ENCODE peak calls at places on chromosomes 7 and 10, in ten cellular contexts. One of them, this sample, is unnamed. For H3K27me3, the result is how much of the 10 kb centered on the place peaks cover.

GRCh38 chr7:537911-538634 is 18.4 kb upstream of the PDGFA start:
- DNase-seq in heart right ventricle: peak
- DNase-seq in fibroblast of lung: peak
- DNase-seq in adrenal gland: peak
- DNase-seq in cardiac muscle cell: peak
- DNase-seq in GM23248: peak
- DNase-seq in neuronal stem cell: no peak
- DNase-seq in aorta: peak
- DNase-seq in spleen: peak
- DNase-seq in right cardiac atrium: peak
- DNase-seq in this sample: no peak

GRCh38 chr10:27252267-27253000 is 11.8 kb upstream of the ACBD5 start:
- DNase-seq in heart right ventricle: peak
- DNase-seq in cardiac muscle cell: peak
- DNase-seq in aorta: peak
- DNase-seq in adrenal gland: peak
- DNase-seq in neuronal stem cell: no peak
- DNase-seq in spleen: peak
- DNase-seq in GM23248: peak
- DNase-seq in fibroblast of lung: peak
- DNase-seq in right cardiac atrium: peak
- DNase-seq in this sample: no peak

GRCh38 chr7:41796331-41796730 is 93.4 kb upstream of the INHBA start:
- DNase-seq in neuronal stem cell: no peak
- DNase-seq in cardiac muscle cell: no peak
- DNase-seq in adrenal gland: no peak
- DNase-seq in heart right ventricle: no peak
- DNase-seq in right cardiac atrium: no peak
- DNase-seq in aorta: no peak
- DNase-seq in GM23248: peak
- DNase-seq in spleen: no peak
- DNase-seq in fibroblast of lung: no peak
- DNase-seq in this sample: no peak

GRCh38 chr7:76515999-76516443 is 5.7 kb downstream of the UPK3B start:
- DNase-seq in aorta: peak
- DNase-seq in heart right ventricle: peak
- DNase-seq in spleen: no peak
- DNase-seq in adrenal gland: no peak
- DNase-seq in cardiac muscle cell: peak
- DNase-seq in fibroblast of lung: no peak
- DNase-seq in neuronal stem cell: no peak
- DNase-seq in right cardiac atrium: peak
- DNase-seq in GM23248: peak
- DNase-seq in this sample: peak

GRCh38 chr7:66758964-66759628 is 18.6 kb downstream of the RABGEF1 start:
- DNase-seq in heart right ventricle: no peak
- DNase-seq in fibroblast of lung: no peak
- DNase-seq in GM23248: no peak
- DNase-seq in adrenal gland: no peak
- DNase-seq in spleen: peak
- DNase-seq in aorta: peak
- DNase-seq in neuronal stem cell: no peak
- DNase-seq in right cardiac atrium: no peak
- DNase-seq in cardiac muscle cell: peak
- DNase-seq in this sample: no peak

GRCh38 chr7:12827219-12827821 is 139.9 kb downstream of the ARL4A start:
- DNase-seq in fibroblast of lung: no peak
- DNase-seq in cardiac muscle cell: peak
- DNase-seq in heart right ventricle: no peak
- DNase-seq in adrenal gland: no peak
- DNase-seq in GM23248: peak
- DNase-seq in spleen: no peak
- DNase-seq in aorta: no peak
- DNase-seq in neuronal stem cell: no peak
- DNase-seq in right cardiac atrium: no peak
- DNase-seq in this sample: no peak

GRCh38 chr10:87761892-87762291 is 56.1 kb downstream of the ATAD1 start:
- DNase-seq in aorta: no peak
- DNase-seq in adrenal gland: peak
- DNase-seq in GM23248: peak
- DNase-seq in neuronal stem cell: no peak
- DNase-seq in cardiac muscle cell: peak
- DNase-seq in spleen: no peak
- DNase-seq in right cardiac atrium: no peak
- DNase-seq in heart right ventricle: no peak
- DNase-seq in fibroblast of lung: peak
- DNase-seq in this sample: no peak

GRCh38 chr10:100065084-100065660 is 16.5 kb downstream of the CPN1 start:
- DNase-seq in heart right ventricle: no peak
- DNase-seq in GM23248: no peak
- DNase-seq in neuronal stem cell: no peak
- DNase-seq in spleen: no peak
- DNase-seq in right cardiac atrium: no peak
- DNase-seq in cardiac muscle cell: no peak
- DNase-seq in adrenal gland: no peak
- DNase-seq in aorta: no peak
- DNase-seq in fibroblast of lung: no peak
- DNase-seq in this sample: no peak

GRCh38 chr7:9557853-9558252 is 1124.4 kb downstream of the NXPH1 start:
- DNase-seq in adrenal gland: no peak
- DNase-seq in fibroblast of lung: no peak
- DNase-seq in GM23248: no peak
- DNase-seq in aorta: no peak
- DNase-seq in right cardiac atrium: no peak
- DNase-seq in heart right ventricle: no peak
- DNase-seq in cardiac muscle cell: no peak
- DNase-seq in spleen: no peak
- DNase-seq in neuronal stem cell: no peak
- DNase-seq in this sample: no peak

GRCh38 chr10:53453196-53453595 is 680.6 kb upstream of the MBL2 start:
- DNase-seq in neuronal stem cell: no peak
- DNase-seq in fibroblast of lung: no peak
- DNase-seq in aorta: no peak
- DNase-seq in right cardiac atrium: no peak
- DNase-seq in heart right ventricle: no peak
- DNase-seq in GM23248: no peak
- DNase-seq in cardiac muscle cell: no peak
- DNase-seq in spleen: no peak
- DNase-seq in adrenal gland: no peak
- DNase-seq in this sample: no peak

GRCh38 chr7:132777419-132777818 is 201.1 kb upstream of the PLXNA4 start:
- DNase-seq in cardiac muscle cell: no peak
- DNase-seq in fibroblast of lung: no peak
- DNase-seq in right cardiac atrium: no peak
- DNase-seq in heart right ventricle: no peak
- DNase-seq in spleen: no peak
- DNase-seq in neuronal stem cell: no peak
- DNase-seq in aorta: no peak
- DNase-seq in adrenal gland: no peak
- DNase-seq in GM23248: no peak
- DNase-seq in this sample: no peak

GRCh38 chr10:72250666-72251065 is 23.1 kb upstream of the DDIT4 start:
- DNase-seq in aorta: peak
- DNase-seq in adrenal gland: peak
- DNase-seq in GM23248: peak
- DNase-seq in cardiac muscle cell: peak
- DNase-seq in right cardiac atrium: peak
- DNase-seq in spleen: peak
- DNase-seq in heart right ventricle: peak
- DNase-seq in fibroblast of lung: peak
- DNase-seq in neuronal stem cell: no peak
- DNase-seq in this sample: peak
- H3K27ac ChIP-seq in aorta: no peak
- H3K27ac ChIP-seq in adrenal gland: peak
- H3K27ac ChIP-seq in GM23248: no peak
- H3K27ac ChIP-seq in cardiac muscle cell: no peak
- H3K27ac ChIP-seq in right cardiac atrium: peak
- H3K27ac ChIP-seq in spleen: peak
- H3K27ac ChIP-seq in heart right ventricle: peak
- H3K27ac ChIP-seq in fibroblast of lung: no peak
- H3K27ac ChIP-seq in neuronal stem cell: no peak
- H3K27ac ChIP-seq in this sample: peak

GRCh38 chr10:90788987-90789386 is 68.9 kb downstream of the HTR7 start:
- DNase-seq in neuronal stem cell: no peak
- DNase-seq in right cardiac atrium: no peak
- DNase-seq in spleen: no peak
- DNase-seq in adrenal gland: no peak
- DNase-seq in GM23248: no peak
- DNase-seq in aorta: no peak
- DNase-seq in cardiac muscle cell: no peak
- DNase-seq in heart right ventricle: no peak
- DNase-seq in fibroblast of lung: no peak
- DNase-seq in this sample: no peak
- H3K27me3 ChIP-seq in neuronal stem cell: under half
- H3K27me3 ChIP-seq in right cardiac atrium: under half
- H3K27me3 ChIP-seq in spleen: under half
- H3K27me3 ChIP-seq in adrenal gland: under half
- H3K27me3 ChIP-seq in GM23248: under half
- H3K27me3 ChIP-seq in aorta: under half
- H3K27me3 ChIP-seq in cardiac muscle cell: under half
- H3K27me3 ChIP-seq in heart right ventricle: under half
- H3K27me3 ChIP-seq in fibroblast of lung: under half
- H3K27me3 ChIP-seq in this sample: under half

DNA sequence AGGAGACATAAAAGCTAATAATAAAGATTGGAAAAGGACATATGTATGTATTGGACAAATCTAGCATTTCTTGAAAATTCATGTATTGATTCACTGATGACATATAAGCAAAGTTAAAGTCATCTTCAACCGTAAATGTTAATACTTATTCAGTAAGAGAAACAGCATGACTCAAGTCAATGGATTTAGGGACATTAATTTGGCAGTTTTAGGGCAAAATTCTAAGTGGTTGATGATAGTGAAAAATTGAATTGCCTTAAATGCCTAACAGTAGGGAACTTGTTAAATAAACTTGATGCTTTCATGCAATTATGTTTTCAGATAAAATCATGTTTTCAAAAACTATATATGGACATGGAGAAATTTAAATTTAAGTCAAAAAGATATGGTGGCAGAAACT is 24.9 kb upstream of the ITGB1 start:
- DNase-seq in cardiac muscle cell: no peak
- DNase-seq in spleen: no peak
- DNase-seq in adrenal gland: no peak
- DNase-seq in fibroblast of lung: peak
- DNase-seq in aorta: no peak
- DNase-seq in heart right ventricle: no peak
- DNase-seq in GM23248: peak
- DNase-seq in neuronal stem cell: no peak
- DNase-seq in right cardiac atrium: no peak
- DNase-seq in this sample: no peak
- H3K27ac ChIP-seq in cardiac muscle cell: peak
- H3K27ac ChIP-seq in spleen: peak
- H3K27ac ChIP-seq in adrenal gland: no peak
- H3K27ac ChIP-seq in fibroblast of lung: peak
- H3K27ac ChIP-seq in aorta: no peak
- H3K27ac ChIP-seq in heart right ventricle: peak
- H3K27ac ChIP-seq in GM23248: peak
- H3K27ac ChIP-seq in neuronal stem cell: no peak
- H3K27ac ChIP-seq in right cardiac atrium: no peak
- H3K27ac ChIP-seq in this sample: peak

GRCh38 chr10:69629897-69630650 is at the start of gene FAM241B:
- DNase-seq in spleen: peak
- DNase-seq in fibroblast of lung: peak
- DNase-seq in adrenal gland: peak
- DNase-seq in GM23248: peak
- DNase-seq in right cardiac atrium: peak
- DNase-seq in aorta: peak
- DNase-seq in heart right ventricle: peak
- DNase-seq in cardiac muscle cell: peak
- DNase-seq in neuronal stem cell: peak
- DNase-seq in this sample: peak
- H3K27me3 ChIP-seq in spleen: under half
- H3K27me3 ChIP-seq in fibroblast of lung: under half
- H3K27me3 ChIP-seq in adrenal gland: under half
- H3K27me3 ChIP-seq in GM23248: under half
- H3K27me3 ChIP-seq in right cardiac atrium: under half
- H3K27me3 ChIP-seq in aorta: under half
- H3K27me3 ChIP-seq in heart right ventricle: under half
- H3K27me3 ChIP-seq in cardiac muscle cell: under half
- H3K27me3 ChIP-seq in neuronal stem cell: under half
- H3K27me3 ChIP-seq in this sample: under half

DNA sequence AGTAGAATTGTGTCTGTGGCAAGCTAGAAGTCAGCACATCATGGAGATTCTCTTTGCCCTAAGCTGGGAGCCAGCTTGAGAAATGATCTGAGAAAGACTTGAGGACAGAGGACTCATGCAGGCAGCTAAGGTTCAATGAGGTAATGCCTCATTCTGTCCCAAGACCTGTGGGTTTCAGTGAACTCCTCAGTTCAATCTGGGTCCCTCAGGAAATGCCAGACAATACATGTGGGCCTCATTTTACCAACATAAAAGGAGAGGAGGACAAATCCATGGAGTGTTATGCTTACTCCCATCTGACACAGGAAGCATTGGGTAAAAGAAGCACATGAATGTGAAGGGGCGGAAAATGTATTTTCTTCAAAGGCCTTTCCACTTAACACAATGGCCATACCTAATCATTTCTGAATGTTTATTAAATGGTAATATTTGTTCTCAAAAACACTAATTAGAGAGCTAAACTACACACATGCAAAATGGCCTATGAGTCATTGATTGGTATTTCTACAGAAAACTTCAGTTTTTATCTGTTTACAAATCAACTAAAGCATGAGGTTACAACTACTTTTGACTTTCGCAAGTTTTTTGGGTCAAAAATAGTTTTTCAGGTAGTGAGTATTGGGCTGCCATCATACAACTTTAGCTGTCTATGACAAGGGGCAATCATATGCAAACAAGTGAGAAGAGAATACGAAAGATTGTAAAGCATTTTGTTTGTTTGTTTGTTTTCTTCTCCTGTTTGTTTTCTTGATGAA is 205.3 kb downstream of the CHRM2 start:
- DNase-seq in neuronal stem cell: no peak
- DNase-seq in right cardiac atrium: no peak
- DNase-seq in spleen: no peak
- DNase-seq in GM23248: peak
- DNase-seq in cardiac muscle cell: peak
- DNase-seq in aorta: no peak
- DNase-seq in heart right ventricle: no peak
- DNase-seq in adrenal gland: no peak
- DNase-seq in fibroblast of lung: peak
- DNase-seq in this sample: no peak
- H3K27ac ChIP-seq in neuronal stem cell: no peak
- H3K27ac ChIP-seq in right cardiac atrium: no peak
- H3K27ac ChIP-seq in spleen: no peak
- H3K27ac ChIP-seq in GM23248: peak
- H3K27ac ChIP-seq in cardiac muscle cell: no peak
- H3K27ac ChIP-seq in aorta: no peak
- H3K27ac ChIP-seq in heart right ventricle: no peak
- H3K27ac ChIP-seq in adrenal gland: no peak
- H3K27ac ChIP-seq in fibroblast of lung: peak
- H3K27ac ChIP-seq in this sample: no peak

DNA sequence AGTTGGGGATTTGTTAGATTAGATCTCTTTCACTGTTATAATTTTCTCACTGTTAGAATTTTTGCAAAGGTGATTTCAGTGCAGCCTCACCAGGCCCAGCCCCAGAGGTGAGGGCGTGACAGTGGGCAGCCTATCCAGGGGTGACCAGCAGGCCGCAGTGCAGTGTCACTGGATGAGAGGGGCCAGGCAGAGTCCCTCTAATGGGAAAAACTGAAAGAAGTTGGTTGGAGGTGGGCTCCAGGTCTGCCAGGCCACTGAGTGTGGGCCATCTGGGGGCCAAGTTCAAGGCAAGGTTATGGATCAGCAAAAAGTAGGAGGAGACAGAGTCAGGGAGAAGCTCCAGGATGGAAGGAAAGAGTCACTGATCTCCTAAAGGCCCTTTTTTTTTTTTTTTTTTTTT is 90.5 kb upstream of the SDK1 start:
- DNase-seq in cardiac muscle cell: no peak
- DNase-seq in adrenal gland: no peak
- DNase-seq in heart right ventricle: no peak
- DNase-seq in fibroblast of lung: no peak
- DNase-seq in aorta: no peak
- DNase-seq in neuronal stem cell: no peak
- DNase-seq in spleen: peak
- DNase-seq in right cardiac atrium: no peak
- DNase-seq in GM23248: no peak
- DNase-seq in this sample: no peak
- H3K27me3 ChIP-seq in cardiac muscle cell: under half
- H3K27me3 ChIP-seq in adrenal gland: under half
- H3K27me3 ChIP-seq in heart right ventricle: under half
- H3K27me3 ChIP-seq in fibroblast of lung: under half
- H3K27me3 ChIP-seq in aorta: under half
- H3K27me3 ChIP-seq in neuronal stem cell: under half
- H3K27me3 ChIP-seq in spleen: under half
- H3K27me3 ChIP-seq in right cardiac atrium: under half
- H3K27me3 ChIP-seq in GM23248: under half
- H3K27me3 ChIP-seq in this sample: under half

This sample was measured in sigmoid colon.